ENCODE peak calls at places on chromosomes 13 and 19, in four cellular contexts. Y, H, A and G are unnamed samples.

GRCh38 chr19:16590876-16591802 is 18.9 kb upstream of the SLC35E1 start:
- DNase-seq in Y (no peak), H (no peak), A (no peak), G (no peak)

GRCh38 chr13:20461481-20461859 is 64.2 kb downstream of the CRYL1 start:
- DNase-seq in Y (no peak), H (no peak), A (no peak), G (no peak)

GRCh38 chr13:46580362-46580839 is 27.4 kb downstream of the LRCH1 start:
- DNase-seq in Y (no peak), H (no peak), A (no peak), G (no peak)

GRCh38 chr19:10727599-10728250 is 9.8 kb downstream of the DNM2 start:
- DNase-seq in Y (no peak), H (no peak), A (no peak), G (no peak)

GRCh38 chr13:33931397-33931987 is 113.5 kb downstream of the RFC3 start:
- DNase-seq in Y (no peak), H (no peak), A (no peak), G (no peak)

GRCh38 chr13:28659611-28659970 is 661 bp downstream of the POMP start:
- DNase-seq in Y (no peak), H (no peak), A (no peak), G (no peak)

GRCh38 chr13:110422913-110423688 is 116.0 kb downstream of the COL4A2 start:
- DNase-seq in Y (no peak), H (no peak), A (no peak), G (no peak)

GRCh38 chr13:45659536-45659935 is 42.6 kb upstream of the CBY2 start:
- DNase-seq in Y (no peak), H (no peak), A (no peak), G (no peak)

GRCh38 chr19:3159565-3159964 is 19.0 kb upstream of the S1PR4 start:
- DNase-seq in Y (no peak), H (no peak), A (no peak), G (no peak)

GRCh38 chr13:83065136-83065535 is 817.1 kb downstream of the SLITRK1 start:
- DNase-seq in Y (no peak), H (no peak), A (no peak), G (no peak)

GRCh38 chr13:48562296-48563066 is 29.6 kb upstream of the RCBTB2 start:
- DNase-seq in Y (no peak), H (no peak), A (peak; percentile 69), G (peak; percentile 65)

GRCh38 chr19:5801796-5802616 is 2.9 kb upstream of the NRTN start:
- DNase-seq in Y (no peak), H (no peak), A (no peak), G (no peak)

GRCh38 chr13:44147222-44147621 is 226.4 kb upstream of the SERP2 start:
- DNase-seq in Y (no peak), H (no peak), A (no peak), G (no peak)

GRCh38 chr13:21326155-21327030 is 132.7 kb downstream of the ZDHHC20 start:
- DNase-seq in Y (no peak), H (no peak), A (no peak), G (no peak)

GRCh38 chr13:37175996-37176395 is 70.5 kb upstream of the CSNK1A1L start:
- DNase-seq in Y (no peak), H (no peak), A (no peak), G (no peak)

GRCh38 chr19:2035590-2035991 is 15.5 kb downstream of the MKNK2 start:
- DNase-seq in Y (no peak), H (no peak), A (no peak), G (no peak)

GRCh38 chr13:114077121-114077937 is 55.1 kb downstream of the RASA3 start:
- DNase-seq in Y (no peak), H (no peak), A (no peak), G (no peak)